ENCODE peak calls at places on chromosomes 1 and 21, in four cellular contexts. L is progenitor cell of endocrine pancreas, F is pancreas, D is hepatocyte. N is an unnamed sample.
A peak's percentile ranks its signal among the peaks of the same experiment; 100 is the strongest.

GRCh38 chr1:158496379-158496778 is 24.4 kb downstream of the OR10R2 start:
- DNase-seq in F (no peak), D (peak; percentile 19), L (no peak), N (no peak)

GRCh38 chr1:226061793-226062557 is 541 bp upstream of the H3-3A start:
- DNase-seq in F (peak; percentile 91), L (peak; percentile 82), D (peak; percentile 91), N (peak; percentile 90)

GRCh38 chr1:175845985-175846384 is 102.6 kb upstream of the TNR start:
- DNase-seq in L (no peak), D (no peak), F (no peak), N (no peak)

GRCh38 chr1:234609528-234610042 is 393 bp downstream of the IRF2BP2 start:
- DNase-seq in L (peak; percentile 37), D (no peak), F (no peak), N (no peak)

GRCh38 chr1:70499695-70500094 is 88.6 kb downstream of the CTH start:
- DNase-seq in D (no peak), F (no peak), L (no peak), N (no peak)

GRCh38 chr1:247440001-247440620 is 17.8 kb downstream of the OR2B11 start:
- DNase-seq in F (no peak), D (no peak), L (no peak), N (no peak)

GRCh38 chr1:207124389-207124788 is 20.4 kb downstream of the C4BPA start:
- DNase-seq in F (no peak), D (no peak), L (no peak), N (no peak)

GRCh38 chr1:236864996-236865877 is 70.1 kb downstream of the MTR start:
- DNase-seq in F (no peak), D (no peak), L (no peak), N (no peak)

GRCh38 chr1:15075812-15076211 is 77.7 kb upstream of the TMEM51 start:
- DNase-seq in L (no peak), F (no peak), D (no peak), N (no peak)

GRCh38 chr1:156379420-156380165 is 10.6 kb downstream of the RHBG start:
- DNase-seq in D (peak; percentile 57), L (no peak), F (no peak), N (no peak)

GRCh38 chr1:246602194-246602593 is 35.9 kb downstream of the CNST start:
- DNase-seq in L (no peak), D (no peak), F (no peak), N (no peak)

GRCh38 chr1:37038079-37038702 is 3.9 kb upstream of the GRIK3 start:
- DNase-seq in D (peak; percentile 52), F (no peak), L (no peak), N (peak; percentile 36)

GRCh38 chr1:107365874-107366273 is 225.0 kb downstream of the NTNG1 start:
- DNase-seq in L (no peak), D (no peak), F (no peak), N (no peak)

GRCh38 chr1:203593723-203594122 is 32.9 kb upstream of the ATP2B4 start:
- DNase-seq in L (no peak), D (peak; percentile 46), F (no peak), N (peak; percentile 32)
- TF ChIP-seq CTCF in L (peak; percentile 40), D (no peak), F (peak; percentile 13), N (no peak)

GRCh38 chr21:28516011-28516410 is 476.7 kb downstream of the LTN1 start:
- DNase-seq in F (no peak), L (no peak), D (no peak), N (no peak)
- TF ChIP-seq CTCF in F (no peak), L (no peak), D (no peak), N (no peak)

GRCh38 chr1:231757101-231757404 is 130.5 kb downstream of the DISC1 start:
- DNase-seq in F (no peak), L (no peak), D (no peak), N (no peak)
- TF ChIP-seq CTCF in F (peak; percentile 8), L (peak; percentile 5), D (no peak), N (peak; percentile 33)

GRCh38 chr1:39639333-39640130 is at the start of gene HEYL:
- DNase-seq in L (peak; percentile 55), F (peak; percentile 95), D (peak; percentile 79), N (peak; percentile 78)
- TF ChIP-seq CTCF in L (peak; percentile 58), F (peak; percentile 23), D (peak; percentile 46), N (no peak)

DNA sequence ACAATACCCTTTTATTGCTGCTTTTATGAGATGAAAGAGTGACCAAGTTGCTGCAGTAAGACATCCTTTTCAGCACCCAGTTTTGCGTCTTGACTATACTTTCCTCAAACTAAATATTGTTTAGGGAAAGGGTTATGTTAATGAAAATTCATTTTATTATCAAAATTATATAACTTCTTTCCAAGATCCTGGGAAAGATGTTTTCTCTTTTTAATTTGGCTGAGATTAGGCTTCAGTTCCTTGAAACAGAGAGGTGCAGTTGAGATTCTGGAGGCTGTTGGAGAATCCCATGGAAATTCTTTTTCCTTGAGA is 91.6 kb upstream of the KCNA3 start:
- DNase-seq in F (no peak), D (no peak), L (no peak), N (no peak)
- TF ChIP-seq CTCF in F (no peak), D (no peak), L (no peak), N (peak; percentile 49)

GRCh38 chr1:26831546-26832248 is 5.2 kb downstream of the ZDHHC18 start:
- DNase-seq in D (peak; percentile 75), F (no peak), L (no peak), N (no peak)

GRCh38 chr1:26831059-26831458 is 4.6 kb downstream of the ZDHHC18 start:
- DNase-seq in D (no peak), F (no peak), L (no peak), N (no peak)

GRCh38 chr1:26829214-26829911 is 2.9 kb downstream of the ZDHHC18 start:
- DNase-seq in D (no peak), F (no peak), L (no peak), N (no peak)

GRCh38 chr1:26832249-26832960 is 5.9 kb downstream of the ZDHHC18 start:
- DNase-seq in F (no peak), D (no peak), L (no peak), N (no peak)

GRCh38 chr1:26833432-26834405 is 7.2 kb downstream of the ZDHHC18 start:
- DNase-seq in L (no peak), D (no peak), F (no peak), N (no peak)
- TF ChIP-seq CTCF in L (no peak), D (no peak), F (no peak), N (no peak)

GRCh38 chr21:35840949-35841348 is 219.4 kb downstream of the SETD4 start:
- DNase-seq in D (no peak), F (no peak), L (no peak), N (no peak)

GRCh38 chr21:35843911-35844667 is 216.2 kb downstream of the SETD4 start:
- DNase-seq in F (no peak), L (no peak), D (no peak), N (no peak)

GRCh38 chr21:35838987-35839763 is 221.2 kb downstream of the SETD4 start:
- DNase-seq in F (no peak), D (no peak), L (no peak), N (no peak)

GRCh38 chr21:35838350-35838749 is 222.0 kb downstream of the SETD4 start:
- DNase-seq in L (no peak), F (no peak), D (no peak), N (no peak)

GRCh38 chr21:35840197-35840799 is 220.0 kb downstream of the SETD4 start:
- DNase-seq in L (peak; percentile 35), F (no peak), D (peak; percentile 85), N (peak; percentile 35)
- TF ChIP-seq CTCF in L (peak; percentile 96), F (peak; percentile 75), D (peak; percentile 98), N (peak; percentile 69)

GRCh38 chr1:85601930-85602329 is 21.4 kb downstream of the CCN1 start:
- DNase-seq in F (no peak), L (no peak), D (no peak), N (no peak)

GRCh38 chr1:85603086-85603485 is 22.5 kb downstream of the CCN1 start:
- DNase-seq in F (no peak), L (no peak), D (no peak), N (no peak)

GRCh38 chr1:85604598-85604997 is 24.0 kb downstream of the CCN1 start:
- DNase-seq in F (no peak), D (no peak), L (no peak), N (no peak)

GRCh38 chr1:85599638-85600037 is 19.1 kb downstream of the CCN1 start:
- DNase-seq in D (no peak), L (no peak), F (no peak), N (no peak)

GRCh38 chr1:85602536-85602935 is 22.0 kb downstream of the CCN1 start:
- DNase-seq in F (no peak), D (no peak), L (no peak), N (no peak)
- TF ChIP-seq CTCF in F (no peak), D (no peak), L (no peak), N (no peak)

N was measured in glutamatergic neuron.